ENCODE peak calls at places on chromosome 3, in five cellular contexts. H is ovary, E is lower leg skin, K is NB4, X is heart left ventricle. V is an unnamed sample.

GRCh38 chr3:217948-218347 is 21.4 kb downstream of the CHL1 start:
- DNase-seq in K (no peak), H (no peak), X (no peak), E (no peak), V (no peak)

GRCh38 chr3:50125541-50126286 is 29.4 kb upstream of the SEMA3F start:
- DNase-seq in K (no peak), E (no peak), X (no peak), H (no peak), V (peak)

GRCh38 chr3:177371903-177372302 is 174.6 kb upstream of the TBL1XR1 start:
- DNase-seq in K (no peak), X (no peak), H (no peak), E (no peak), V (no peak)

GRCh38 chr3:55427739-55428138 is 59.4 kb downstream of the WNT5A start:
- DNase-seq in E (no peak), K (no peak), X (no peak), H (no peak), V (no peak)

GRCh38 chr3:102089904-102090492 is 240.7 kb downstream of the NFKBIZ start:
- DNase-seq in K (no peak), E (no peak), H (no peak), X (no peak), V (no peak)

GRCh38 chr3:123298903-123299302 is 97.2 kb downstream of the SEC22A start:
- DNase-seq in H (no peak), E (no peak), K (no peak), X (no peak), V (no peak)

GRCh38 chr3:38579146-38579545 is 70.3 kb downstream of the SCN5A start:
- DNase-seq in X (peak), K (no peak), E (no peak), H (no peak), V (no peak)

GRCh38 chr3:43468141-43468540 is 153.7 kb downstream of the ANO10 start:
- DNase-seq in H (no peak), X (no peak), E (no peak), K (peak), V (no peak)

GRCh38 chr3:134353171-134353825 is 20.9 kb downstream of the AMOTL2 start:
- DNase-seq in K (no peak), E (no peak), X (peak), H (no peak), V (no peak)

GRCh38 chr3:14652-15051 is 181.9 kb upstream of the CHL1 start:
- DNase-seq in X (no peak), H (no peak), K (no peak), E (no peak), V (no peak)

GRCh38 chr3:38219609-38220197 is 45.9 kb upstream of the SLC22A13 start:
- DNase-seq in X (no peak), H (no peak), E (no peak), K (no peak), V (no peak)

GRCh38 chr3:78035020-78035660 is 995.2 kb downstream of the ROBO2 start:
- DNase-seq in X (no peak), H (no peak), E (no peak), K (no peak), V (no peak)

GRCh38 chr3:159989973-159990846 is 1.6 kb downstream of the IL12A start:
- DNase-seq in K (no peak), X (no peak), H (no peak), E (no peak), V (no peak)

GRCh38 chr3:2923390-2923789 is 186.8 kb downstream of the IL5RA start:
- DNase-seq in E (no peak), X (no peak), H (no peak), K (peak), V (no peak)

GRCh38 chr3:150330872-150331271 is 77.2 kb upstream of the TSC22D2 start:
- DNase-seq in E (no peak), K (no peak), X (no peak), H (no peak), V (no peak)

GRCh38 chr3:46948830-46949671 is 27.5 kb downstream of the CCDC12 start:
- DNase-seq in K (peak), E (no peak), X (peak), H (no peak), V (no peak)

GRCh38 chr3:158789592-158789991 is 12.3 kb upstream of the MFSD1 start:
- DNase-seq in H (no peak), K (peak), X (no peak), E (no peak), V (no peak)

GRCh38 chr3:157794771-157795170 is 291.6 kb upstream of the VEPH1 start:
- DNase-seq in K (no peak), H (no peak), E (no peak), X (no peak), V (no peak)

GRCh38 chr3:189340680-189341460 is 169.1 kb downstream of the TPRG1 start:
- DNase-seq in H (no peak), X (no peak), K (peak), E (no peak), V (no peak)

GRCh38 chr3:116920836-116921596 is 211.4 kb downstream of the TUSC7 start:
- DNase-seq in E (no peak), X (no peak), K (no peak), H (no peak), V (no peak)

GRCh38 chr3:27456554-27456953 is 27.6 kb downstream of the SLC4A7 start:
- DNase-seq in H (no peak), E (no peak), X (no peak), K (no peak), V (no peak)

GRCh38 chr3:12180218-12180617 is 21.5 kb upstream of the TIMP4 start:
- DNase-seq in K (no peak), E (no peak), X (peak), H (no peak), V (no peak)

GRCh38 chr3:179750720-179751328 is 98.0 kb downstream of the USP13 start:
- DNase-seq in E (no peak), H (no peak), K (peak), X (no peak), V (no peak)

GRCh38 chr3:183812746-183813445 is 12.5 kb downstream of the MAP6D1 start:
- DNase-seq in H (no peak), E (no peak), K (no peak), X (no peak), V (peak)

GRCh38 chr3:183808355-183808754 is 17.0 kb downstream of the MAP6D1 start:
- DNase-seq in X (no peak), K (no peak), E (no peak), H (no peak), V (no peak)

GRCh38 chr3:183809209-183809608 is 16.2 kb downstream of the MAP6D1 start:
- DNase-seq in X (no peak), H (no peak), K (no peak), E (no peak), V (no peak)

GRCh38 chr3:183811638-183812037 is 13.7 kb downstream of the MAP6D1 start:
- DNase-seq in E (no peak), K (no peak), X (no peak), H (no peak), V (no peak)

DNA sequence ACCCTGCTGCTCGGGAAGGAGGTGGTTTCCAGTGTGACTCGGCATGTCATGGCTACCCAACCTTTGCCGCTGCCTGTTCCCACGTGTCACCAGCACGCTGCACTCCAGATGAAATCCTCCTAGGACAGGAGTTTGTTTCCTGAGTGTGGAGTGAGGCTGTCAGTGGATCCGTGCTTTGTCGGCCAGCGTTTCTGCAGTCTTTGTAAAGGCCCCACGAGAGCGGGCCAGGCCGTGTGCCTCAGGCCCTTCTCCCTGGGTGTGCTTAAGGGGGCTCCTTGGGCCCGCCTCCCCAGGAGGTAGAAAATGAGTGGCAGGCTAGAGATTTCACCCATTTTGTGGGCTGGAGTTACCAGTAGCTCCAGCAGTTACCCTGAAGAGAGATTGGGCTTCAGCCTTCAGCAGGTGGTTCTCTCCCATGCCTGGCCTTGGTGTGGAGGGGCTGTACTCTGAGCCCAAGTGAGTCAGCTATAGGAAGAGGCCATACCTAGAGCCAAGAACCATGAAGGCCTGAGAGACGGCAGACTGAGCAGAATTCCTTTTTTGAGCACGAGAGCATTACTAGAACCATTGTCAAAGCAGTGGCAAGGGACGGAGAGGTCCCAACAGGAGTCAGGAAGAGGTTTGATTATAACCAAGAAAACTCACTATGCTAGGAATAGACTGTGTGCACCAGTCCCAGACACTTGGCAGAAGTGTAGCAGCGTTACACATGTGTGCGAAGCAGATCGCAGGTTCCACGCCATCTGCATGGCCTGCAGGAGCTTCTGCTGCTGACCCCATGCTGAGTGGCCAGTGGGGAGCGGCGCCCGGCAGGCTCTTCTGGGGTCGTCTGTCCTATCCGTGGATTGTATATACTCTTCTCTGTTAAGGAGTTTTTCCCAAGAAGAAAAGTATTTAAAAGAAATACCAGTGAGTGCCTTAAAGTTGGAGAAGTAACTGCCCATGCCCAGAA is 14.5 kb downstream of the MAP6D1 start:
- DNase-seq in H (no peak), E (no peak), K (no peak), X (no peak), V (no peak)
- TF ChIP-seq POLR2A in H (no peak), E (no peak), K (no peak), X (no peak), V (no peak)

DNA sequence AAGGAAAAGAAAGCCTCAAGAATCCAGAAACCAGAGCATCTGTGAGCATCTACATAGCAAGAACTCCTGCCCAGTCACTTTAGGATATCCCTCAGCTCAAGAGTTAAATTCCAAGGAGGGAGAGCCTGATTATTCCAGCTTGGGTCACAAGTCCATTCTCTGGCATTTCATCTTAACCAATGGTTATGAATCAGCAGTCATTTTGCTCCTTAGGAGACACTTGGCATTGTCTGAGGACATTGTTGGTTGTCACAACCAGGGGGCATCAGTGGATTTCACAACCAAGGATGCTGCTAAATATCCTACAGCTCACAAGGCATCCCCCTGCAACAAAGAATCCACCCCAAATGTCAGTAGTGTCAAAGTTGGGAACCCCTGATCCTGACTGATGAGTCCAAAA is 51.0 kb upstream of the LMCD1 start:
- DNase-seq in E (no peak), X (no peak), K (no peak), H (no peak), V (no peak)
- TF ChIP-seq CTCF in E (no peak), X (no peak), K (no peak), H (no peak), V (no peak)

GRCh38 chr3:138113309-138113708 is 2.1 kb downstream of the DZIP1L start:
- DNase-seq in X (no peak), E (no peak), H (no peak), K (peak), V (no peak)

GRCh38 chr3:138118863-138119766 is 3.7 kb upstream of the DZIP1L start:
- DNase-seq in K (peak), X (peak), E (peak), H (peak), V (peak)

GRCh38 chr3:138112362-138112761 is 3.0 kb downstream of the DZIP1L start:
- DNase-seq in E (peak), H (no peak), K (no peak), X (no peak), V (no peak)

GRCh38 chr3:138114431-138114918 is 933 bp downstream of the DZIP1L start:
- DNase-seq in K (no peak), X (no peak), H (no peak), E (no peak), V (no peak)

GRCh38 chr3:138114988-138115971 is at the start of gene DZIP1L:
- DNase-seq in H (peak), K (peak), E (peak), X (peak), V (peak)
- TF ChIP-seq POLR2A in H (peak), K (no peak), E (no peak), X (peak), V (no peak)

GRCh38 chr3:45595364-45596154 is 1.0 kb downstream of the LIMD1 start:
- DNase-seq in H (no peak), K (peak), E (no peak), X (peak), V (no peak)

GRCh38 chr3:45592830-45593707 is 1.5 kb upstream of the LIMD1 start:
- DNase-seq in X (peak), H (peak), E (peak), K (peak), V (peak)

GRCh38 chr3:45592405-45592804 is 2.1 kb upstream of the LIMD1 start:
- DNase-seq in E (no peak), H (no peak), X (no peak), K (peak), V (no peak)

GRCh38 chr3:45596290-45596791 is 1.8 kb downstream of the LIMD1 start:
- DNase-seq in X (no peak), K (peak), E (no peak), H (no peak), V (no peak)

DNA sequence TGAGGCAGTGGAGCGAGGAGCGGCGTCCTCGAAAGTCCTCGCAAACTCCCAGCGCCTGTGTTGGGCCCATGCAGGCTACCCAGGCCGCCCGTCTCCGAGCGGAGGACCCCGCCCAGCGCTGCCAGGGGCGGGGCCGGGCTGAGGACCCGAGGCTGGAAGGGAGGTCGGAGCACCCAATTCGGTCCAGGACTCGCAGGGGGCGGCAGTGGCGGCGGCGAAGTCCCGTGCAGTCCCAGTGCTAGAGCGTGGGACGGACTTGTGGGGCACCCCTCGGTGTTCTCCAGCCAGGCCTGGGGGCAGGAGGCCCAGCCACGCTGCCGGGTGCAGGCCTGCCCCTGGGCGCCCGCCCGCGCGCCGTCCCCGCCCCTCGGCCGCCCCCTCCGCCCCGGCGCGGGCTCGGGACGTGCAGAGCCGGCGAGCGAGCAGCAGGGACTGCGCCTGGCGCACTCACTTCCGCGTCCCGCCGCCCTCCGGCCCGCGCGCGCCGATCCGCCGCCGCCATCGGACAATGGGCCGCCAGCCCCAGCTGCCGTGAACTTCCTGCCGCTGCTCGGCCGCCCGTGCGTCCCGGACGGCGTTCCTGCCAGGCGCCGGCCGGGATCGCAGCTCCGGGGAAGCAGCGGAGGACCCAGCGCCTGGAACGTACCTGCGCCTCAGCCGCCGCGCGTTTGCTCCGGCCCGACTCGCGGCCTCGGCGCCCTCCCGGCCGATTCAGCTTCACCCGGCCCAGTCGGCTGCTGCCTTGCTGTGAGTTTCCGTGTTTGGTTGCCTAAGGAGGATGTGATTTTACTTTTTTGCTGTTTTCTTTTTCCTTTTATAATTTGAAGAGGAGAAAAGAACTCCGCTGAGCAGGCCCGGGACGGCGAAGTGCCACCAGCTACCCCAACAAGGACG is 596 bp upstream of the LIMD1 start:
- DNase-seq in E (no peak), K (peak), H (peak), X (peak), V (no peak)
- TF ChIP-seq CTCF in E (no peak), K (no peak), H (no peak), X (no peak), V (no peak)

GRCh38 chr3:121677141-121677540 is 16.4 kb upstream of the HCLS1 start:
- DNase-seq in H (no peak), X (no peak), E (no peak), K (no peak), V (no peak)

DNA sequence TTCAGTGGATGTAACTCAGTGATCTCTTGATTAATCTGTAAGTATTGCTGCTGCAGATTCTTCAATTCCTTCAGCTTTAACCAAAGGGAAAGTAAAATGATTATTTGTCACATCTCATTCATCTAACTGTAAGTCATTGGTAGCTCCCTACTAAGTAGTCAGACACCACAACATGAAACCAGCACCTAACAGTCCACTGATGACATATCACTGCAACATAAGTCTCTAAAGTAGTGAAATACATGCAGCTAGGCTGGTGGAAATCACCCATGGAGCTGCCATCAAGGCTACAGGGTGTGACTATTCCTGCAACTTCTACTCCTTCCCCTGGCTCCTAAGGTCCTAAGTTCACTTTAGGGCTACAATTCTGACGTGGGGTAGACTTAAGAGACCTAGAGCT is 21.1 kb upstream of the HCLS1 start:
- DNase-seq in K (no peak), X (no peak), H (no peak), E (no peak), V (no peak)
- TF ChIP-seq POLR2A in K (no peak), X (no peak), H (no peak), E (no peak), V (no peak)

DNA sequence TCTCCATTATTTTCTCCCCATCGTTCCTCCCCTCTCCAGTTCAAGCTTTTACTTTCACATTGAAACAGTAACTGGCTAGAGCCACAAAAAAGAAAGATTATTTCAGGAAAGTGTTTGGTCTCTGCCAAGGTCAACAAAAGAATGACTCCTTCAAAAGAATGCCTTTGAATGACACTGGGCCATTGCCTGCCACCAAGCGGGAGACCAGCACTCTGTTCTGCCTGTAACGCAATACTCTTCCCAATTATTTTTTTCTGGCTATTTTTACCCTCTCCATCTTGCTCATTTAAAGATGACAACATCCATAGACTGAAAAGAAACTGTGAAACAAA is 37.3 kb downstream of the EHHADH start:
- DNase-seq in H (no peak), X (peak), K (no peak), E (no peak), V (no peak)
- TF ChIP-seq CTCF in H (no peak), X (no peak), K (no peak), E (no peak), V (no peak)

DNA sequence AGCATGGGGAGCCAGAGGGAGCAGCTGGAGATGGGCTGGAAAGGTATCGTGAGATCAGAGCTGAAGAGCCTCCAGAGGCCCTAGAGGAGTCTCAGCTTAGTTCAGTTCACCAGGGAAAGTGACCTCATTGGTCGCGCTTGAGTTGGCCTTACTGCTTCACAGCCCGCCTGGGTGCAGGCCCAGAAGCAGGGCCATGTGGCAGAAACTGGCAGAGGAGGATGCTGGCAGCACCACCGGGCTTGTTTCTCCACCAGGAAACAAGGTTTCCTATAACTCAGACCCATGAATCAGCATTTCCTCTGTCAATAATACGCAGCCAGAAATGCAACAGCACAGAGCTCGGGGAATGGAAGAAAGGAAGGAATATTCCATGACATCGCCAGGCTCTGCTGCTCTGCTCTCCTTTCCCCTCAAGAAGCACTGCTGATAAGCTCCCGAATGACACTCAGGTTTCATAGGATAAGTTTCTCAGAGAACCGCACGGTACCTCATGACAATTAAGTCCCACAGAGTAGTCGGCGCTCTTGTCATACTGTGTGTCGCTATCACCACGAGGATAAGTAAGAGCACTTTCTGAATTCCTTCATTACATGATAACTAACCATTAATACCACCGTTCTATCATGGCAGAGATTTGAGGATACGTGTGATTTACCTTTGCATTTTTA is 147.1 kb upstream of the LPP start:
- DNase-seq in X (peak), E (no peak), K (no peak), H (no peak), V (no peak)
- TF ChIP-seq POLR2A in X (no peak), E (no peak), K (no peak), H (no peak), V (no peak)